ENCODE peak calls at places on chromosome 13, in eight cellular contexts. F is heart right ventricle, P is thoracic aorta, Q is OCI-LY7, W is Peyer's patch, C is HCT116, I is pancreas, Y is Panc1. S is an unnamed sample. For H3K4me1, the result is how much of the 10 kb centered on the place peaks cover.

GRCh38 chr13:27283906-27284523 is 13.4 kb downstream of the RASL11A start:
- DNase-seq in P (no peak), Q (peak), Y (no peak), I (no peak), W (no peak), F (no peak), C (peak), S (no peak)

GRCh38 chr13:37134411-37135041 is 29.1 kb upstream of the CSNK1A1L start:
- DNase-seq in P (no peak), Y (no peak), I (no peak), W (no peak), Q (no peak), C (no peak), F (no peak), S (peak)

GRCh38 chr13:40599722-40600121 is 66.7 kb downstream of the FOXO1 start:
- DNase-seq in I (no peak), C (no peak), P (no peak), F (no peak), Q (no peak), W (no peak), Y (no peak), S (no peak)

GRCh38 chr13:39405107-39405506 is 197.9 kb downstream of the LHFPL6 start:
- DNase-seq in Y (no peak), C (no peak), I (no peak), Q (no peak), F (no peak), W (no peak), P (no peak), S (no peak)

GRCh38 chr13:46126552-46127171 is 21.8 kb upstream of the CPB2 start:
- DNase-seq in C (peak), F (peak), I (peak), P (no peak), Q (peak), Y (peak), W (peak), S (peak)

GRCh38 chr13:46288570-46289259 is 77.0 kb downstream of the LRRC63 start:
- DNase-seq in P (no peak), C (peak), W (no peak), Y (peak), I (no peak), F (no peak), Q (peak), S (no peak)

GRCh38 chr13:77509221-77509620 is 26.3 kb upstream of the SCEL start:
- DNase-seq in Y (no peak), I (no peak), W (no peak), C (no peak), F (no peak), P (no peak), Q (no peak), S (peak)

GRCh38 chr13:50873481-50873880 is 30.0 kb upstream of the DLEU7 start:
- DNase-seq in I (no peak), P (no peak), F (no peak), Q (no peak), C (no peak), W (no peak), Y (no peak), S (no peak)

GRCh38 chr13:37295046-37295445 is 189.6 kb upstream of the CSNK1A1L start:
- DNase-seq in F (peak), Y (no peak), C (no peak), I (no peak), Q (no peak), P (no peak), W (no peak), S (no peak)

GRCh38 chr13:89554801-89555200 is 1792.7 kb upstream of the MIR17HG start:
- DNase-seq in F (no peak), Q (no peak), C (no peak), W (no peak), Y (no peak), I (no peak), P (no peak), S (no peak)

GRCh38 chr13:74883834-74884233 is 598.1 kb downstream of the TBC1D4 start:
- DNase-seq in F (no peak), Y (no peak), Q (peak), P (no peak), I (no peak), C (no peak), W (no peak), S (no peak)

GRCh38 chr13:26497991-26498423 is 59.5 kb upstream of the WASF3 start:
- DNase-seq in F (no peak), P (no peak), C (no peak), Y (no peak), Q (no peak), W (no peak), I (no peak), S (peak)

GRCh38 chr13:23811366-23812027 is 77.7 kb downstream of the MIPEP start:
- DNase-seq in Y (no peak), P (no peak), I (no peak), Q (peak), F (no peak), W (no peak), C (no peak), S (no peak)

GRCh38 chr13:99386911-99387788 is 80.0 kb upstream of the GPR183 start:
- DNase-seq in Q (peak), C (peak), F (peak), P (no peak), I (no peak), Y (peak), W (peak), S (no peak)

GRCh38 chr13:77429320-77430142 is 102.6 kb upstream of the MYCBP2 start:
- DNase-seq in Y (no peak), P (no peak), C (no peak), I (no peak), Q (peak), F (no peak), W (no peak), S (no peak)

GRCh38 chr13:101942038-101942437 is 459.8 kb downstream of the FGF14 start:
- DNase-seq in C (no peak), Y (peak), F (no peak), Q (peak), I (no peak), P (no peak), W (no peak), S (peak)

GRCh38 chr13:110702591-110703526 is 3.1 kb downstream of the CARS2 start:
- DNase-seq in F (no peak), Y (no peak), P (no peak), W (no peak), Q (no peak), I (no peak), C (no peak), S (no peak)

GRCh38 chr13:39506559-39507390 is 96.2 kb downstream of the LHFPL6 start:
- DNase-seq in I (no peak), P (no peak), W (no peak), C (no peak), F (no peak), Q (peak), Y (no peak), S (peak)

GRCh38 chr13:96946709-96947311 is 47.5 kb downstream of the OXGR1 start:
- DNase-seq in Y (no peak), Q (no peak), W (peak), P (no peak), I (no peak), F (no peak), C (no peak), S (no peak)

GRCh38 chr13:74221752-74222151 is 87.5 kb upstream of the KLF12 start:
- DNase-seq in W (no peak), P (no peak), F (no peak), Y (no peak), Q (no peak), C (no peak), I (no peak), S (no peak)

GRCh38 chr13:100533588-100534041 is 55.0 kb downstream of the GGACT start:
- DNase-seq in C (no peak), P (no peak), W (peak), F (no peak), Y (no peak), Q (no peak), I (peak), S (no peak)

GRCh38 chr13:98549006-98549727 is 27.7 kb downstream of the STK24 start:
- DNase-seq in W (no peak), F (no peak), P (no peak), C (no peak), Q (no peak), I (no peak), Y (no peak), S (peak)

GRCh38 chr13:101989798-101990350 is 412.0 kb downstream of the FGF14 start:
- DNase-seq in F (no peak), P (no peak), I (no peak), C (no peak), Y (no peak), W (no peak), Q (no peak), S (no peak)

DNA sequence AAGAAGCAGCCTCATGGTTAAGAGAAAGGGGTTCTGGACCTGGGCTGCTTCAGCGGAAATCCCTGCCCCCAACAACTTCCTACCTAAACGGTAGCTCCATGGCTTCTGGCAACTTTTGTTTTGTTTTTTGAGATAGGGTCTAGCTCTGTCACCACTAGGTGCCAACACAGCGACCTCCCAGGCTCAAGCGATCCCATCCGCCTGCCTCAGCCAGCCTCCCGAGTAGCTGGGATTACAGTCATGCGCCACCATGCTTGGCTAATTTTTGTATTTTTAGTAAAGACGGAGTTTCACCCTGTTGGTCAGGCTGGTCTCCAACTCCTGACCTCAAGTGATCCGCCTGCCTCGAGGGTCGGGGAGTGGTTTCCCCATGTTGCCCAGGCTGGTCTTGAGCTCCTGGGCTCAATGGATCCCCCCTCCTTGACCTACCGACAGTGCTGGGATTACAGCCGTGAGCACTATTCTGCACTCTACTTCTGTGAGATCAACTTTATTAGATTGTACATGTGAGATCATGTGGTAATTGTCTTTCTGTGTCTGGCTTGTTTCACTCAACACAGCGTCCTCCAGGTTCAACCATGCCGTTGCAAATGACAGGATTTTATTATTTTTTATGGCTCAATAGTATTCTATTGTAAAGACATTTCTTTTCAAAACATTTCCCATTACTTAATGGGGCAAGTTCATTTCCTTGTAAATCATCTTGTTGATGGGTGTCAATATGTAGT is 1.3 kb upstream of the OBI1 start:
- DNase-seq in Y (no peak), C (no peak), I (no peak), P (no peak), F (no peak), W (no peak), Q (peak), S (no peak)
- H3K4me1 ChIP-seq in Y (under half), C (under half), I (under half), P (under half), F (under half), W (under half), Q (under half), S (under half)

GRCh38 chr13:106533940-106534843 is 1.3 kb downstream of the EFNB2 start:
- DNase-seq in Q (no peak), W (peak), Y (no peak), C (no peak), I (peak), F (peak), P (no peak), S (no peak)

GRCh38 chr13:106534844-106535551 is 464 bp downstream of the EFNB2 start:
- DNase-seq in C (no peak), F (peak), W (peak), Y (no peak), P (no peak), I (peak), Q (peak), S (no peak)

GRCh38 chr13:106536244-106537034 is 977 bp upstream of the EFNB2 start:
- DNase-seq in C (peak), I (peak), F (peak), P (peak), Y (peak), W (peak), Q (peak), S (no peak)

GRCh38 chr13:106537521-106537920 is 2.1 kb upstream of the EFNB2 start:
- DNase-seq in W (no peak), Q (no peak), P (no peak), I (no peak), F (no peak), C (no peak), Y (no peak), S (no peak)

GRCh38 chr13:106535552-106536243 is at the start of gene EFNB2:
- DNase-seq in Q (peak), F (peak), C (peak), W (peak), I (peak), P (no peak), Y (peak), S (peak)
- TF ChIP-seq CTCF in Q (no peak), F (no peak), C (no peak), W (no peak), I (no peak), P (no peak), Y (no peak), S (peak)

GRCh38 chr13:111882351-111882750 is 184.6 kb upstream of the SOX1 start:
- DNase-seq in Q (no peak), Y (no peak), I (no peak), P (no peak), F (no peak), W (no peak), C (no peak), S (no peak)

GRCh38 chr13:111879719-111880118 is 187.2 kb upstream of the SOX1 start:
- DNase-seq in F (no peak), C (no peak), I (no peak), Q (no peak), Y (no peak), P (no peak), W (no peak), S (no peak)

GRCh38 chr13:111877906-111878305 is 189.0 kb upstream of the SOX1 start:
- DNase-seq in C (no peak), P (no peak), F (no peak), I (no peak), Q (no peak), Y (no peak), W (no peak), S (no peak)

GRCh38 chr13:111881700-111882099 is 185.2 kb upstream of the SOX1 start:
- DNase-seq in W (no peak), Y (no peak), F (no peak), Q (no peak), I (no peak), C (no peak), P (no peak), S (no peak)

GRCh38 chr13:111880185-111880584 is 186.8 kb upstream of the SOX1 start:
- DNase-seq in F (no peak), W (no peak), P (no peak), I (no peak), Y (no peak), C (no peak), Q (no peak), S (no peak)
- H3K4me1 ChIP-seq in F (under half), W (under half), P (under half), I (under half), Y (under half), C (under half), Q (under half), S (under half)

DNA sequence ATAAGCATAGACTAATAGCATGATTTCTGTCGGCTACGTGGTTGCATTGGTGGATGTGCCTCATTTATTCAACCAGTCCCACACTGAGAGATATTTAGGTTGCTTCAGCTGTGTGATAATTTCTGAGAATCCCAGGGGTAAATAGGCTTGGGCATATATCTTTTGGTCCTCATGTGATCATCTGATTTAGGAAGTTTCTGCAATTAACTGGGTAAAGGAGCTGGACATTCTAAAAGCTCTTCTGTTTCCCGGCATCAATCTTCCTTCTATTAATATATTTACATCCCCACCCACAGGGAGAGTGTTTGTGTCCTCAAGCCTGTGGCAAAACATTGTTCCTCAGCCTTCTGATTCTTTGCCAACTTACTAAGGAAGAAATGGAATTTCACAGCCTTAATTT is 431.6 kb downstream of the RFC3 start:
- DNase-seq in F (no peak), Y (no peak), P (no peak), Q (no peak), C (no peak), W (no peak), I (no peak), S (no peak)
- TF ChIP-seq CTCF in F (no peak), Y (no peak), P (no peak), Q (no peak), C (no peak), W (no peak), I (no peak), S (no peak)

DNA sequence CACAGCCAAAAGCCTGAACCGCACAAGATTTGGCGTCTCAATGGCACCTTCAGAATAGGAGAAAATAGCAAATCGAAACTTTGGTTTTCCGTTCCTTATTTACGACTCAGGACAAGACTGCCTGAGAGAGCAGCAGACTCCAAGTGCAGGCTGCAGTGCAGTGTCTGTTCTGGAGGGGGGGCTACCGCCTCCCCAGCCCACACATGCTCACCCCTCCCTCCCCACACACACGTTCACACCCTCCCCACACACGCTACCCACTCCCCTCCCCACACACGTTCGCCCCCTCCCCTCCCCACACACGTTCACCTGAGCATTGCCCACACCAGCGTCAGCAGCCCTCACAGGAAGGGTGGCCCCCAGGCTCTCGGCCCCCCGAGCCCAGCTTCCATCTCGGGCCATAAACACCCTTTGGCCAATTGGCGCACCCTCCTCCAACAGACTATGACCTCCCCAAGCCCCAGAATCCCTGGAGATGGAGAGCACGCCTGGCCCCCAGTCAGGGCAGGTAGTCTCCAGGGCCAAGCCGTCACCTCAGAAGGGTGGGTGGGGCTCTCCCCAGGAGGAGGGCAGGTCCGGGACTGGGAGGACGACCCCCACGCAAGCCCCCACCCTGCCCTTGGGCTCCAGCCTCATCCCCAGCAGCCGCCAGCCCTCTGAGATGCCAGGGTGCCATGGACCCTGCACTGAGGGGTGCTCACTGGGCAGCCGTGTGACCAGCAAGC is 27.6 kb downstream of the RASA3 start:
- DNase-seq in C (no peak), P (no peak), Y (no peak), W (no peak), Q (no peak), F (peak), I (peak), S (no peak)
- H3K4me1 ChIP-seq in C (under half), P (under half), Y (half or more), W (under half), Q (under half), F (under half), I (under half), S (under half)

DNA sequence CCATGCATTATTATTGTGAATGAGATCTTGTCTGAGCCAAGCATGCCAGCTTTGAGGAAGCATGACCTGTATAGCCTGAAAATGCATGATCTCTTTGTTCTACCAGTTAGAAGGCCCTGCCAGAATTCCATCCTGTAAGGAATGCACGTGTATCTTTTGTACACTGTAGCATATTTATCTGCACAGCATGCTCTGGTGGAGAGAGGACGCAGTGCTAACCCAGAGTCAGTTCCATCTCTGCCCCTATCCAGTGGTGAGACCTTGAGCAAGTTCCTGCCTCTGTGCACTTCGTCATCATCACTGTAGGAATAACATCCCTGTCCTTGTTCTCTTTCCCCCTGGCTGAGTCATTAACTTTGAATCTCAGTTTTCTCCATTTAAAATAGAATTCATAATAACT is 233.8 kb downstream of the SLC7A1 start:
- DNase-seq in P (no peak), W (no peak), F (no peak), Q (no peak), Y (no peak), C (no peak), I (no peak), S (no peak)
- TF ChIP-seq CTCF in P (no peak), W (no peak), F (no peak), Q (no peak), Y (no peak), C (no peak), I (no peak), S (no peak)

GRCh38 chr13:90857921-90858320 is 489.6 kb upstream of the MIR17HG start:
- DNase-seq in I (no peak), Y (no peak), C (no peak), F (no peak), Q (no peak), P (no peak), W (no peak), S (no peak)
- H3K4me1 ChIP-seq in I (under half), Y (under half), C (under half), F (under half), Q (under half), P (under half), W (under half), S (under half)

S was measured in foreskin keratinocyte.